ENCODE peak calls at places on chromosomes 12 and 14, in nine cellular contexts. O, Q, F, N, V, D, T, J and Y are unnamed samples.

GRCh38 chr12:114547636-114548035 is 136.3 kb downstream of the TBX3 start:
- DNase-seq in T (no peak), N (no peak), F (no peak), O (no peak), Q (no peak), J (no peak), D (no peak), V (no peak), Y (no peak)

GRCh38 chr12:53053223-53054111 is 3.6 kb downstream of the TNS2 start:
- DNase-seq in N (no peak), F (peak; percentile 67), O (no peak), T (peak; percentile 83), Q (peak; percentile 85), V (no peak), D (peak; percentile 84), J (peak; percentile 84), Y (no peak)

GRCh38 chr12:106645465-106646330 is 62.9 kb downstream of the RFX4 start:
- DNase-seq in V (no peak), O (no peak), D (no peak), T (no peak), N (no peak), Q (no peak), F (no peak), J (no peak), Y (no peak)

GRCh38 chr12:19971396-19971802 is 396.9 kb upstream of the PDE3A start:
- DNase-seq in T (no peak), V (no peak), O (no peak), N (no peak), D (no peak), J (no peak), F (no peak), Q (peak; percentile 89), Y (peak; percentile 86)

GRCh38 chr12:80553316-80553715 is 109.3 kb downstream of the PTPRQ start:
- DNase-seq in O (peak; percentile 66), N (peak; percentile 73), D (no peak), F (no peak), Q (no peak), J (no peak), V (peak; percentile 53), T (no peak), Y (peak; percentile 85)

GRCh38 chr12:45415393-45415817 is 199.5 kb downstream of the ANO6 start:
- DNase-seq in J (no peak), T (peak; percentile 64), Q (peak; percentile 36), V (peak; percentile 95), F (no peak), N (peak; percentile 98), D (no peak), O (peak; percentile 99), Y (peak; percentile 87)

GRCh38 chr12:104859144-104859543 is 98.9 kb downstream of the SLC41A2 start:
- DNase-seq in J (no peak), V (no peak), O (peak; percentile 45), Q (no peak), D (no peak), F (no peak), T (no peak), N (no peak), Y (peak; percentile 60)

GRCh38 chr12:31819427-31819826 is 90.6 kb upstream of the AMN1 start:
- DNase-seq in O (no peak), J (no peak), N (no peak), D (no peak), Q (no peak), V (no peak), F (no peak), T (no peak), Y (no peak)

GRCh38 chr14:81219821-81220487 is 805 bp downstream of the GTF2A1 start:
- DNase-seq in Q (peak; percentile 38), N (no peak), T (no peak), J (peak; percentile 37), F (peak; percentile 79), D (peak; percentile 43), O (no peak), V (no peak), Y (no peak)

GRCh38 chr12:1946311-1946710 is 27.9 kb upstream of the CACNA2D4 start:
- DNase-seq in Q (no peak), V (no peak), J (no peak), O (no peak), T (no peak), N (no peak), F (no peak), D (no peak), Y (no peak)

GRCh38 chr14:21048638-21049037 is 6.5 kb downstream of the RNASE7 start:
- DNase-seq in Q (peak; percentile 53), F (no peak), N (no peak), O (no peak), D (no peak), J (no peak), T (no peak), V (no peak), Y (no peak)

GRCh38 chr14:21049263-21049662 is 7.1 kb downstream of the RNASE7 start:
- DNase-seq in D (no peak), N (no peak), F (no peak), Q (no peak), T (no peak), J (no peak), V (no peak), O (no peak), Y (no peak)

GRCh38 chr14:21044106-21044618 is 2.0 kb downstream of the RNASE7 start:
- DNase-seq in T (no peak), N (no peak), D (no peak), F (no peak), V (no peak), Q (no peak), J (no peak), O (no peak), Y (no peak)

GRCh38 chr14:21050597-21050996 is 7.0 kb upstream of the RNASE8 start:
- DNase-seq in Q (no peak), N (no peak), J (no peak), V (no peak), D (no peak), F (no peak), T (no peak), O (no peak), Y (no peak)

DNA sequence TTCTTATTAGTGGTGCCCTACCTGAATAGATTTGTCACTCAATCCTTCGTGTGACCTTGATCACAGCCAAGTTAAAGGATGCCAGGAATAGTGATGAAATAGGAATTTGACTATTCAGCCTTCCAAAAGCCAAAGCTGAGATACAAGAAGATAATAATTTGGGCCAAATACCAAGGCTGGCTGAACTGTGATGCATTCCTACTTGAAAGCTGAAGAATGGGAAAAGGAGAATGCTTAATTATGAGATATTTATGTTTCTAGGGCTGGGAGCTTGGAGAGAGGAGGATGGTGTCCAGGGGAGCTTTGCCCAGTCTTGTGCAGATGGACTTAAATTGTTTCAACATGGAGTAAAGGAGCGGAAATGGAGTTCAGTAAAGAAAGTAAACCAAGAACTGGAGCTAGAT is 5.2 kb downstream of the RNASE7 start:
- DNase-seq in V (no peak), N (no peak), Q (no peak), J (no peak), T (no peak), O (no peak), F (no peak), D (no peak), Y (no peak)
- H3K4me3 ChIP-seq in V (no peak overlapping the region), N (no peak overlapping the region), Q (no peak overlapping the region), J (no peak overlapping the region), T (no peak overlapping the region), O (no peak overlapping the region), F (no peak overlapping the region), D (no peak overlapping the region), Y (no peak overlapping the region)

GRCh38 chr14:68628605-68629310 is 164.1 kb downstream of the ZFP36L1 start:
- DNase-seq in D (peak; percentile 79), V (no peak), F (peak; percentile 18), J (peak; percentile 62), Q (peak; percentile 83), T (no peak), O (no peak), N (no peak), Y (no peak)
- H3K4me3 ChIP-seq in D (peak overlapping the region; percentile 25), V (no peak overlapping the region), F (peak overlapping the region; percentile 49), J (no peak overlapping the region), Q (no peak overlapping the region), T (peak overlapping the region; percentile 28), O (no peak overlapping the region), N (no peak overlapping the region), Y (no peak overlapping the region)

DNA sequence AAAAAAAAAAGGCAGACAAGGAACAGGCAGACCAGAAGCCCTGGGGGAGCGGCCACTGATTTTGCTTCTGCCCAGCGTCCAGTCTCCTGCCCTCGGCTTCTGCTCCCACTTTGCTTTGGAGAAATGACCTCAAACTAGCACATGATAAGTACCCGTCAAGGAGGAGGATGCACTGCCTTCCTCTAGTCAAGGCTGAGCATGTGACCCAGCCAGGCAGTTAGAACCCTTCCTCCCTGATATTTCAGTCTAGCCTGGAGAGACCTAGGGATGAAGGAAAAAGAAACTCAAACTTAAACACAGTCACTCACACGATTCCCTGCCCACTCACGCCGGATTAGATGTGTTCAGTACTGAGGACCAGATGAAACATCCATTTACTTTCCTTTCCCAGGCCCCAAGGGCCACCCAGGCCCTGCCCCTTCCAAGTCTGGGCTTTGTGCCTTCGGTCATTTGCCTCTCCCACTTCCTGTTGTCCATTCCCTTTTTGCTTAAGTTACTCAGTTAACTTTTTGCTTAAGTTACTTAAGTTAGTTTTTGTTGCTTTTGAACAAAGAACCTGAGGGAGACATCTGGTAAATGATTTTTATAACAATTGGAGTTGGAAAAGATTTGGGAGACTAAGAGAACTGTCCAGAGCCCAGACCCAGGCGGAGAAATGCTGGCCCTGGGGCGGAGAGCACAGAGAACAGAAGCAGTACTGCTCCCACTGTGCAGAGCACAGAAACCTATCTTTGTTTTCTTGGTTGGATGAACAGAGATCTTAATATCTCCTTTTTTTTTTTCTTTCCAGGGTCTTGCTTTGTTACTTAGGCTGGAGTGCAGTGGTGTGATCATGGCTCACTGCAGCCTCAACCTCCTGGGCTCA is 23.0 kb upstream of the TTC7B start:
- DNase-seq in O (no peak), F (no peak), N (no peak), Q (peak; percentile 27), T (peak; percentile 78), V (no peak), D (no peak), J (no peak), Y (no peak)
- H3K4me3 ChIP-seq in O (no peak overlapping the region), F (no peak overlapping the region), N (no peak overlapping the region), Q (no peak overlapping the region), T (no peak overlapping the region), V (no peak overlapping the region), D (no peak overlapping the region), J (no peak overlapping the region), Y (no peak overlapping the region)

GRCh38 chr14:105700622-105701288 is 174.4 kb downstream of the TMEM121 start:
- DNase-seq in D (no peak), V (no peak), J (no peak), T (peak; percentile 40), F (no peak), O (no peak), N (no peak), Q (no peak), Y (no peak)
- H3K4me3 ChIP-seq in D (no peak overlapping the region), V (no peak overlapping the region), J (no peak overlapping the region), T (no peak overlapping the region), F (no peak overlapping the region), O (no peak overlapping the region), N (no peak overlapping the region), Q (no peak overlapping the region), Y (no peak overlapping the region)

GRCh38 chr14:68970096-68970612 is 8.9 kb downstream of the ACTN1 start:
- DNase-seq in F (peak; percentile 91), Q (no peak), N (no peak), T (peak; percentile 62), O (no peak), J (no peak), V (no peak), D (no peak), Y (no peak)
- H3K4me3 ChIP-seq in F (peak overlapping the region; percentile 37), Q (no peak overlapping the region), N (no peak overlapping the region), T (no peak overlapping the region), O (no peak overlapping the region), J (no peak overlapping the region), V (peak overlapping the region; percentile 29), D (no peak overlapping the region), Y (no peak overlapping the region)

GRCh38 chr14:100149789-100150611 is 9.4 kb downstream of the DEGS2 start:
- DNase-seq in J (peak; percentile 65), N (no peak), D (peak; percentile 75), V (no peak), Q (peak; percentile 62), T (no peak), F (no peak), O (no peak), Y (no peak)
- H3K4me3 ChIP-seq in J (no peak overlapping the region), N (no peak overlapping the region), D (no peak overlapping the region), V (no peak overlapping the region), Q (no peak overlapping the region), T (no peak overlapping the region), F (no peak overlapping the region), O (no peak overlapping the region), Y (no peak overlapping the region)